ENCODE peak calls at places on chromosomes 3 and 15, in five cellular contexts. One of them, this sample, is unnamed.

GRCh38 chr3:133856316-133856715 is 39.4 kb downstream of the RAB6B start:
- DNase-seq in fibroblast of lung: no peak
- DNase-seq in left ventricle myocardium inferior: no peak
- DNase-seq in nucleus accumbens: no peak
- DNase-seq in HFF-Myc: no peak
- DNase-seq in this sample: no peak

GRCh38 chr3:101849714-101850326 is 506 bp downstream of the NFKBIZ start:
- DNase-seq in fibroblast of lung: no peak
- DNase-seq in left ventricle myocardium inferior: peak
- DNase-seq in nucleus accumbens: no peak
- DNase-seq in HFF-Myc: no peak
- DNase-seq in this sample: peak

GRCh38 chr3:52298147-52299098 is 10.8 kb downstream of the GLYCTK start:
- DNase-seq in fibroblast of lung: no peak
- DNase-seq in left ventricle myocardium inferior: no peak
- DNase-seq in nucleus accumbens: no peak
- DNase-seq in HFF-Myc: no peak
- DNase-seq in this sample: no peak

GRCh38 chr3:79140718-79141117 is 627.1 kb downstream of the ROBO1 start:
- DNase-seq in fibroblast of lung: peak
- DNase-seq in left ventricle myocardium inferior: no peak
- DNase-seq in nucleus accumbens: no peak
- DNase-seq in HFF-Myc: no peak
- DNase-seq in this sample: no peak

GRCh38 chr15:64507293-64507802 is 47.0 kb downstream of the ZNF609 start:
- DNase-seq in fibroblast of lung: peak
- DNase-seq in left ventricle myocardium inferior: peak
- DNase-seq in nucleus accumbens: peak
- DNase-seq in HFF-Myc: no peak
- DNase-seq in this sample: no peak

GRCh38 chr3:126551839-126552687 is 6.7 kb downstream of the C3orf22 start:
- DNase-seq in fibroblast of lung: no peak
- DNase-seq in left ventricle myocardium inferior: no peak
- DNase-seq in nucleus accumbens: no peak
- DNase-seq in HFF-Myc: no peak
- DNase-seq in this sample: no peak

GRCh38 chr15:90585863-90586262 is 56.1 kb downstream of the CRTC3 start:
- DNase-seq in fibroblast of lung: no peak
- DNase-seq in left ventricle myocardium inferior: no peak
- DNase-seq in nucleus accumbens: no peak
- DNase-seq in HFF-Myc: no peak
- DNase-seq in this sample: no peak

GRCh38 chr15:53126144-53126543 is 336.0 kb upstream of the ONECUT1 start:
- DNase-seq in fibroblast of lung: no peak
- DNase-seq in left ventricle myocardium inferior: no peak
- DNase-seq in nucleus accumbens: no peak
- DNase-seq in HFF-Myc: no peak
- DNase-seq in this sample: no peak

GRCh38 chr15:41772720-41773331 is 1.5 kb upstream of the MAPKBP1 start:
- DNase-seq in fibroblast of lung: peak
- DNase-seq in left ventricle myocardium inferior: no peak
- DNase-seq in nucleus accumbens: peak
- DNase-seq in HFF-Myc: peak
- DNase-seq in this sample: peak

GRCh38 chr3:100059472-100059871 is 54.8 kb downstream of the FILIP1L start:
- DNase-seq in fibroblast of lung: no peak
- DNase-seq in left ventricle myocardium inferior: no peak
- DNase-seq in nucleus accumbens: no peak
- DNase-seq in HFF-Myc: no peak
- DNase-seq in this sample: no peak

GRCh38 chr3:64022451-64023186 is 675 bp downstream of the PSMD6 start:
- DNase-seq in fibroblast of lung: no peak
- DNase-seq in left ventricle myocardium inferior: no peak
- DNase-seq in nucleus accumbens: no peak
- DNase-seq in HFF-Myc: no peak
- DNase-seq in this sample: peak

GRCh38 chr3:104873331-104873730 is 493.4 kb upstream of the ALCAM start:
- DNase-seq in fibroblast of lung: no peak
- DNase-seq in left ventricle myocardium inferior: no peak
- DNase-seq in nucleus accumbens: no peak
- DNase-seq in HFF-Myc: no peak
- DNase-seq in this sample: peak

GRCh38 chr3:116517308-116517707 is 72.0 kb upstream of the LSAMP start:
- DNase-seq in fibroblast of lung: peak
- DNase-seq in left ventricle myocardium inferior: no peak
- DNase-seq in nucleus accumbens: no peak
- DNase-seq in HFF-Myc: no peak
- DNase-seq in this sample: no peak

GRCh38 chr3:66038726-66039589 is at the start of gene MAGI1:
- DNase-seq in fibroblast of lung: peak
- DNase-seq in left ventricle myocardium inferior: peak
- DNase-seq in nucleus accumbens: peak
- DNase-seq in HFF-Myc: peak
- DNase-seq in this sample: peak

GRCh38 chr3:32153414-32154016 is 47.1 kb downstream of the GPD1L start:
- DNase-seq in fibroblast of lung: no peak
- DNase-seq in left ventricle myocardium inferior: no peak
- DNase-seq in nucleus accumbens: no peak
- DNase-seq in HFF-Myc: no peak
- DNase-seq in this sample: no peak

GRCh38 chr15:62110000-62110851 is 43.4 kb downstream of the C2CD4A start:
- DNase-seq in fibroblast of lung: peak
- DNase-seq in left ventricle myocardium inferior: no peak
- DNase-seq in nucleus accumbens: no peak
- DNase-seq in HFF-Myc: no peak
- DNase-seq in this sample: peak